ENCODE peak calls at places on chromosomes 12 and 14, in five cellular contexts. One of them, this sample, is unnamed.

GRCh38 chr12:122873540-122873939 is 22.4 kb downstream of the VPS37B start:
- DNase-seq in neuronal stem cell: no peak
- DNase-seq in Karpas-422: no peak
- DNase-seq in GM23248: no peak
- DNase-seq in IMR-90: no peak
- DNase-seq in this sample: no peak

GRCh38 chr14:69499436-69499835 is 14.9 kb downstream of the PLEKHD1 start:
- DNase-seq in neuronal stem cell: no peak
- DNase-seq in Karpas-422: no peak
- DNase-seq in GM23248: no peak
- DNase-seq in IMR-90: no peak
- DNase-seq in this sample: no peak

GRCh38 chr14:89378119-89378518 is 38.9 kb downstream of the FOXN3 start:
- DNase-seq in neuronal stem cell: no peak
- DNase-seq in Karpas-422: no peak
- DNase-seq in GM23248: peak
- DNase-seq in IMR-90: peak
- DNase-seq in this sample: peak

GRCh38 chr12:68358532-68359485 is 26.6 kb upstream of the MDM1 start:
- DNase-seq in neuronal stem cell: peak
- DNase-seq in Karpas-422: peak
- DNase-seq in GM23248: peak
- DNase-seq in IMR-90: peak
- DNase-seq in this sample: peak

GRCh38 chr14:33987565-33988080 is 36.7 kb upstream of the EGLN3 start:
- DNase-seq in neuronal stem cell: no peak
- DNase-seq in Karpas-422: no peak
- DNase-seq in GM23248: no peak
- DNase-seq in IMR-90: no peak
- DNase-seq in this sample: no peak

GRCh38 chr14:45051896-45052295 is 32.0 kb upstream of the PRPF39 start:
- DNase-seq in neuronal stem cell: no peak
- DNase-seq in Karpas-422: no peak
- DNase-seq in GM23248: no peak
- DNase-seq in IMR-90: no peak
- DNase-seq in this sample: no peak

GRCh38 chr12:28027947-28028724 is 55.6 kb upstream of the PTHLH start:
- DNase-seq in neuronal stem cell: no peak
- DNase-seq in Karpas-422: no peak
- DNase-seq in GM23248: peak
- DNase-seq in IMR-90: peak
- DNase-seq in this sample: no peak

GRCh38 chr12:124910561-124911478 is 3.6 kb downstream of the UBC start:
- DNase-seq in neuronal stem cell: no peak
- DNase-seq in Karpas-422: peak
- DNase-seq in GM23248: peak
- DNase-seq in IMR-90: peak
- DNase-seq in this sample: peak

GRCh38 chr14:68297871-68298468 is 478.4 kb downstream of the RAD51B start:
- DNase-seq in neuronal stem cell: no peak
- DNase-seq in Karpas-422: no peak
- DNase-seq in GM23248: peak
- DNase-seq in IMR-90: peak
- DNase-seq in this sample: peak

GRCh38 chr12:52307836-52308806 is 13.1 kb downstream of the KRT83 start:
- DNase-seq in neuronal stem cell: peak
- DNase-seq in Karpas-422: no peak
- DNase-seq in GM23248: peak
- DNase-seq in IMR-90: peak
- DNase-seq in this sample: peak

GRCh38 chr12:106149096-106149784 is 10.5 kb upstream of the NUAK1 start:
- DNase-seq in neuronal stem cell: no peak
- DNase-seq in Karpas-422: peak
- DNase-seq in GM23248: peak
- DNase-seq in IMR-90: peak
- DNase-seq in this sample: peak

GRCh38 chr14:51604078-51604477 is 47.6 kb upstream of the FRMD6 start:
- DNase-seq in neuronal stem cell: no peak
- DNase-seq in Karpas-422: no peak
- DNase-seq in GM23248: peak
- DNase-seq in IMR-90: peak
- DNase-seq in this sample: peak

GRCh38 chr14:99821519-99822165 is 28.4 kb downstream of the EML1 start:
- DNase-seq in neuronal stem cell: no peak
- DNase-seq in Karpas-422: no peak
- DNase-seq in GM23248: peak
- DNase-seq in IMR-90: peak
- DNase-seq in this sample: peak

GRCh38 chr14:88613552-88614010 is 50.7 kb downstream of the ZC3H14 start:
- DNase-seq in neuronal stem cell: no peak
- DNase-seq in Karpas-422: no peak
- DNase-seq in GM23248: peak
- DNase-seq in IMR-90: peak
- DNase-seq in this sample: peak

GRCh38 chr12:18158774-18159557 is 69.0 kb upstream of the RERGL start:
- DNase-seq in neuronal stem cell: no peak
- DNase-seq in Karpas-422: peak
- DNase-seq in GM23248: peak
- DNase-seq in IMR-90: peak
- DNase-seq in this sample: peak

GRCh38 chr14:60648934-60649814 is at the start of gene SIX1:
- DNase-seq in neuronal stem cell: peak
- DNase-seq in Karpas-422: no peak
- DNase-seq in GM23248: peak
- DNase-seq in IMR-90: peak
- DNase-seq in this sample: peak

GRCh38 chr14:97783001-97783400 is 985.8 kb downstream of the VRK1 start:
- DNase-seq in neuronal stem cell: no peak
- DNase-seq in Karpas-422: no peak
- DNase-seq in GM23248: no peak
- DNase-seq in IMR-90: no peak
- DNase-seq in this sample: no peak

GRCh38 chr14:97655169-97655948 is 858.2 kb downstream of the VRK1 start:
- DNase-seq in neuronal stem cell: no peak
- DNase-seq in Karpas-422: no peak
- DNase-seq in GM23248: no peak
- DNase-seq in IMR-90: no peak
- DNase-seq in this sample: no peak

GRCh38 chr14:20626274-20626673 is 15.2 kb downstream of the OR6S1 start:
- DNase-seq in neuronal stem cell: no peak
- DNase-seq in Karpas-422: no peak
- DNase-seq in GM23248: peak
- DNase-seq in IMR-90: no peak
- DNase-seq in this sample: no peak

GRCh38 chr12:102480401-102480800 is at the start of gene IGF1:
- DNase-seq in neuronal stem cell: no peak
- DNase-seq in Karpas-422: no peak
- DNase-seq in GM23248: peak
- DNase-seq in IMR-90: peak
- DNase-seq in this sample: peak

GRCh38 chr12:126770188-126770587 is 1496.8 kb upstream of the TMEM132C start:
- DNase-seq in neuronal stem cell: no peak
- DNase-seq in Karpas-422: no peak
- DNase-seq in GM23248: no peak
- DNase-seq in IMR-90: no peak
- DNase-seq in this sample: no peak

GRCh38 chr12:54579258-54579657 is 9.2 kb downstream of the PPP1R1A start:
- DNase-seq in neuronal stem cell: no peak
- DNase-seq in Karpas-422: no peak
- DNase-seq in GM23248: no peak
- DNase-seq in IMR-90: no peak
- DNase-seq in this sample: no peak

GRCh38 chr12:29769162-29769820 is 14.5 kb downstream of the TMTC1 start:
- DNase-seq in neuronal stem cell: no peak
- DNase-seq in Karpas-422: no peak
- DNase-seq in GM23248: peak
- DNase-seq in IMR-90: peak
- DNase-seq in this sample: peak

GRCh38 chr14:60956632-60957031 is 24.2 kb downstream of the TRMT5 start:
- DNase-seq in neuronal stem cell: no peak
- DNase-seq in Karpas-422: no peak
- DNase-seq in GM23248: no peak
- DNase-seq in IMR-90: no peak
- DNase-seq in this sample: no peak

GRCh38 chr14:69355955-69356321 is 42.2 kb downstream of the ERH start:
- DNase-seq in neuronal stem cell: no peak
- DNase-seq in Karpas-422: no peak
- DNase-seq in GM23248: peak
- DNase-seq in IMR-90: peak
- DNase-seq in this sample: peak

GRCh38 chr14:51732494-51733080 is 80.9 kb downstream of the FRMD6 start:
- DNase-seq in neuronal stem cell: no peak
- DNase-seq in Karpas-422: no peak
- DNase-seq in GM23248: peak
- DNase-seq in IMR-90: no peak
- DNase-seq in this sample: no peak

GRCh38 chr12:82855872-82856271 is 169.2 kb downstream of the TMTC2 start:
- DNase-seq in neuronal stem cell: no peak
- DNase-seq in Karpas-422: no peak
- DNase-seq in GM23248: no peak
- DNase-seq in IMR-90: no peak
- DNase-seq in this sample: no peak

DNA sequence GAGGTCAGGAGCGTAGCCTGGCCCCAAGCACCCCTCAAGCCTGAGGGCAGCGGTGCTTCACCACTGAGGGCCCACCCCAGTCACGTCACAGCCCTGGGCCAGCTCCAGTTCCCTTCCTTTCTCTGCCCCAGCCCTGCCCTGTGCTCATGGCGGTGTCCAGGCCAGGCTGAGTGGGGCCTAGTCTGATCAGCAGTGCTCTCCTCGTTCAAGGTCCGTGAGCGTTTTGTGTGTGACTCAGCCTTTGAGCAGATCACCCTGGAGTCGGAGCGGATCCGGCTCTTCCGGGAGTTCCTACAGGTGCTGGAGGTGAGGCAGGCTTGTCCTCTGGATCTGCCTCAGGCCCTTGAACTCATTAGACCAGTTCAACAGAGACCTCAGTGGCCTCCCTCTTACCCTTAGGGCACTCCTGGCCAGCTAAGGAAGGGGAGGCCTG is 19.0 kb downstream of the PRPF40B start:
- DNase-seq in neuronal stem cell: no peak
- DNase-seq in Karpas-422: no peak
- DNase-seq in GM23248: no peak
- DNase-seq in IMR-90: no peak
- DNase-seq in this sample: no peak
- H3K9ac ChIP-seq in neuronal stem cell: no peak
- H3K9ac ChIP-seq in Karpas-422: no peak
- H3K9ac ChIP-seq in GM23248: no peak
- H3K9ac ChIP-seq in IMR-90: no peak
- H3K9ac ChIP-seq in this sample: no peak

GRCh38 chr12:6268484-6269157 is 41.9 kb upstream of the PLEKHG6 start:
- DNase-seq in neuronal stem cell: no peak
- DNase-seq in Karpas-422: no peak
- DNase-seq in GM23248: no peak
- DNase-seq in IMR-90: no peak
- DNase-seq in this sample: peak
- H3K9ac ChIP-seq in neuronal stem cell: no peak
- H3K9ac ChIP-seq in Karpas-422: no peak
- H3K9ac ChIP-seq in GM23248: no peak
- H3K9ac ChIP-seq in IMR-90: no peak
- H3K9ac ChIP-seq in this sample: no peak

GRCh38 chr12:80018119-80018518 is 81.2 kb upstream of the OTOGL start:
- DNase-seq in neuronal stem cell: no peak
- DNase-seq in Karpas-422: no peak
- DNase-seq in GM23248: no peak
- DNase-seq in IMR-90: no peak
- DNase-seq in this sample: no peak

GRCh38 chr12:80019691-80020090 is 79.6 kb upstream of the OTOGL start:
- DNase-seq in neuronal stem cell: no peak
- DNase-seq in Karpas-422: no peak
- DNase-seq in GM23248: no peak
- DNase-seq in IMR-90: no peak
- DNase-seq in this sample: no peak

GRCh38 chr12:80016684-80017083 is 81.8 kb upstream of the PPP1R12A start:
- DNase-seq in neuronal stem cell: no peak
- DNase-seq in Karpas-422: no peak
- DNase-seq in GM23248: no peak
- DNase-seq in IMR-90: no peak
- DNase-seq in this sample: no peak

GRCh38 chr12:80015660-80016059 is 80.8 kb upstream of the PPP1R12A start:
- DNase-seq in neuronal stem cell: no peak
- DNase-seq in Karpas-422: no peak
- DNase-seq in GM23248: no peak
- DNase-seq in IMR-90: no peak
- DNase-seq in this sample: no peak

GRCh38 chr12:80017261-80017870 is 82.0 kb upstream of the OTOGL start:
- DNase-seq in neuronal stem cell: no peak
- DNase-seq in Karpas-422: no peak
- DNase-seq in GM23248: no peak
- DNase-seq in IMR-90: peak
- DNase-seq in this sample: peak
- H3K9ac ChIP-seq in neuronal stem cell: no peak
- H3K9ac ChIP-seq in Karpas-422: no peak
- H3K9ac ChIP-seq in GM23248: no peak
- H3K9ac ChIP-seq in IMR-90: no peak
- H3K9ac ChIP-seq in this sample: no peak

GRCh38 chr12:9724023-9724422 is 8.9 kb downstream of the CLECL1 start:
- DNase-seq in neuronal stem cell: no peak
- DNase-seq in Karpas-422: no peak
- DNase-seq in GM23248: no peak
- DNase-seq in IMR-90: no peak
- DNase-seq in this sample: no peak

GRCh38 chr12:9718968-9719367 is 13.9 kb downstream of the CLECL1 start:
- DNase-seq in neuronal stem cell: no peak
- DNase-seq in Karpas-422: no peak
- DNase-seq in GM23248: no peak
- DNase-seq in IMR-90: no peak
- DNase-seq in this sample: no peak

GRCh38 chr12:9717070-9717925 is 15.6 kb downstream of the CLECL1 start:
- DNase-seq in neuronal stem cell: no peak
- DNase-seq in Karpas-422: no peak
- DNase-seq in GM23248: no peak
- DNase-seq in IMR-90: no peak
- DNase-seq in this sample: no peak

GRCh38 chr12:9721394-9722092 is 11.4 kb downstream of the CLECL1 start:
- DNase-seq in neuronal stem cell: no peak
- DNase-seq in Karpas-422: no peak
- DNase-seq in GM23248: peak
- DNase-seq in IMR-90: peak
- DNase-seq in this sample: peak

DNA sequence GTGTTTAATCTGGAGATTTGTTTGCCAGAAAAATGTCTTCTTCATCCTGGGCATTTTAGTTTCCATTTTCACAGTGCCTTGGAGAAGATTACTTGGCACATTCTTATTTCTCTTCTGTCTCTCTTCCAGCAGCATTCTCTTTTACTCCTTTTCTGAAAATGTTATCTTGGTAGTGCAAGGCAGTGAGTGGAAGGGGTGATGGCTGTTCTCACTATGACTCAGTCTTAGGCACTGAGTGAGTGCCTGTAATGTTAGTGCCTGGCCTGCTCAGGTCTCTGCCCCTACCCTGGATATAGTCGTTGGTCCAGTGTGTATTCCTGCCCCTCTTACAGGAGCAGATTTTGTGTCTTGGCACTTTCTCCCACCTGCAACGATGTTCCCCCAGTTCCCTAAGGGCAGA is 13.1 kb downstream of the CLECL1 start:
- DNase-seq in neuronal stem cell: no peak
- DNase-seq in Karpas-422: no peak
- DNase-seq in GM23248: no peak
- DNase-seq in IMR-90: no peak
- DNase-seq in this sample: no peak
- H3K9ac ChIP-seq in neuronal stem cell: no peak
- H3K9ac ChIP-seq in Karpas-422: no peak
- H3K9ac ChIP-seq in GM23248: no peak
- H3K9ac ChIP-seq in IMR-90: no peak
- H3K9ac ChIP-seq in this sample: no peak